ENCODE peak calls at places on chromosomes 4 and X, in five cellular contexts. C is AG09319, Y is suprapubic skin, S is upper lobe of left lung, D is NB4. H is an unnamed sample.

GRCh38 chrX:139298437-139298836 is 232.1 kb upstream of the F9 start:
- DNase-seq in S (no peak), Y (no peak), C (no peak), D (no peak), H (no peak)

GRCh38 chrX:119150163-119151135 is 22.8 kb upstream of the KIAA1210 start:
- DNase-seq in D (no peak), C (no peak), S (no peak), Y (no peak), H (no peak)

GRCh38 chr4:41963105-41963504 is 18.5 kb upstream of the DCAF4L1 start:
- DNase-seq in Y (no peak), S (no peak), C (no peak), D (peak), H (no peak)

GRCh38 chrX:21524008-21524407 is 134.1 kb downstream of the KLHL34 start:
- DNase-seq in S (no peak), D (no peak), C (no peak), Y (no peak), H (no peak)

GRCh38 chr4:82371398-82371972 is 2.3 kb downstream of the HNRNPD start:
- DNase-seq in S (no peak), D (peak), C (no peak), Y (no peak), H (no peak)

GRCh38 chrX:97027384-97027922 is 143.7 kb downstream of the RPA4 start:
- DNase-seq in Y (no peak), D (no peak), S (no peak), C (no peak), H (no peak)

GRCh38 chr4:45317276-45317675 is 590.9 kb upstream of the GNPDA2 start:
- DNase-seq in D (peak), S (no peak), Y (no peak), C (no peak), H (no peak)

GRCh38 chr4:118032691-118033090 is 1.6 kb upstream of the NDST3 start:
- DNase-seq in S (no peak), D (no peak), C (no peak), Y (no peak), H (no peak)

GRCh38 chrX:123590842-123591491 is 141.9 kb downstream of the THOC2 start:
- DNase-seq in Y (no peak), D (no peak), C (no peak), S (no peak), H (no peak)

GRCh38 chrX:119236599-119237525 is 777 bp downstream of the PGRMC1 start:
- DNase-seq in D (peak), C (no peak), Y (peak), S (peak), H (peak)

GRCh38 chr4:123777297-123777859 is 380.8 kb downstream of the SPRY1 start:
- DNase-seq in S (no peak), Y (no peak), C (no peak), D (no peak), H (no peak)

GRCh38 chrX:46840946-46841740 is 4.3 kb downstream of the RP2 start:
- DNase-seq in S (no peak), C (no peak), D (no peak), Y (no peak), H (no peak)

GRCh38 chr4:47704693-47705325 is 133.1 kb downstream of the CORIN start:
- DNase-seq in C (no peak), D (peak), S (peak), Y (no peak), H (no peak)

GRCh38 chr4:103303011-103303410 is 104.9 kb upstream of the CENPE start:
- DNase-seq in D (no peak), C (no peak), S (no peak), Y (no peak), H (no peak)

GRCh38 chrX:19303216-19303880 is 40.4 kb upstream of the PDHA1 start:
- DNase-seq in S (no peak), Y (no peak), C (peak), D (no peak), H (no peak)

GRCh38 chr4:146520894-146521542 is 722 bp downstream of the SLC10A7 start:
- DNase-seq in Y (no peak), S (peak), C (peak), D (peak), H (no peak)

GRCh38 chrX:110182362-110182761 is 135.5 kb downstream of the AMMECR1 start:
- DNase-seq in Y (no peak), D (no peak), C (no peak), S (no peak), H (no peak)
- TF ChIP-seq CTCF in Y (no peak), D (no peak), C (no peak), S (no peak), H (no peak)

DNA sequence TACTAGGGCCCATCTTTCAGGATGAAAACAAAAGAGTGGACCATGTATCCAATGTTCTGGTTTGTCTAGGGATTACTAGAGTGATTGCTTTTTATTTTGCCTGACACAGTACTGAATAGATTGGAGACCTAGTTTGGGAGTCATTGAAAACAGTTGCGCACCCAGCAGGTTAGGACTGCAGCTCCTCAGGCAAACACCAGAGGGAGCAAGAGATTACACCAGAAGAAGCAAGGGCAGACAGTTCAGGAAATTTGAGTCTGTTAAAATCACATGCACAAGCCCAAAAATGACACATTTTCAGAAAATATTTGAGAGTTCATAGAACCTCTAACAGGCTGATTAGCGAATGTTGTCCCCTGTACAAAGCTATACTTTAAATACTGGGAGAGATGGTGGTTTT is 55.6 kb downstream of the CYLC1 start:
- DNase-seq in C (no peak), Y (no peak), S (no peak), D (peak), H (no peak)
- TF ChIP-seq CTCF in C (peak), Y (no peak), S (no peak), D (peak), H (no peak)

GRCh38 chrX:86066998-86067397 is 19.6 kb upstream of the CHM start:
- DNase-seq in D (peak), C (no peak), S (no peak), Y (no peak), H (no peak)
- TF ChIP-seq CTCF in D (no peak), C (no peak), S (no peak), Y (no peak), H (no peak)

GRCh38 chr4:115234405-115235093 is 121.1 kb upstream of the NDST4 start:
- DNase-seq in Y (no peak), S (no peak), D (peak), C (no peak), H (no peak)
- TF ChIP-seq CTCF in Y (no peak), S (peak), D (peak), C (no peak), H (peak)

H was measured in CD14-positive monocyte.